ENCODE peak calls at places on chromosome 13, in four cellular contexts. One of them, this sample, is unnamed.

GRCh38 chr13:58773280-58773859 is 1141.8 kb downstream of the PCDH17 start:
- DNase-seq in heart right ventricle: no peak
- DNase-seq in fibroblast of the aortic adventitia: no peak
- DNase-seq in left ventricle myocardium inferior: no peak
- DNase-seq in this sample: no peak

GRCh38 chr13:66995366-66995663 is 234.8 kb downstream of the PCDH9 start:
- DNase-seq in heart right ventricle: no peak
- DNase-seq in fibroblast of the aortic adventitia: no peak
- DNase-seq in left ventricle myocardium inferior: no peak
- DNase-seq in this sample: no peak

GRCh38 chr13:65468628-65469027 is 1761.5 kb downstream of the PCDH9 start:
- DNase-seq in heart right ventricle: no peak
- DNase-seq in fibroblast of the aortic adventitia: peak; percentile 59
- DNase-seq in left ventricle myocardium inferior: no peak
- DNase-seq in this sample: no peak

GRCh38 chr13:65985632-65986031 is 1244.5 kb downstream of the PCDH9 start:
- DNase-seq in heart right ventricle: no peak
- DNase-seq in fibroblast of the aortic adventitia: no peak
- DNase-seq in left ventricle myocardium inferior: no peak
- DNase-seq in this sample: peak; percentile 30

GRCh38 chr13:31674056-31674455 is 65.3 kb upstream of the RXFP2 start:
- DNase-seq in heart right ventricle: no peak
- DNase-seq in fibroblast of the aortic adventitia: peak; percentile 56
- DNase-seq in left ventricle myocardium inferior: no peak
- DNase-seq in this sample: no peak

GRCh38 chr13:113298001-113298945 is 1.2 kb downstream of the LAMP1 start:
- DNase-seq in heart right ventricle: no peak
- DNase-seq in fibroblast of the aortic adventitia: peak; percentile 14
- DNase-seq in left ventricle myocardium inferior: no peak
- DNase-seq in this sample: peak; percentile 86

GRCh38 chr13:37657134-37657533 is 58.6 kb upstream of the POSTN start:
- DNase-seq in heart right ventricle: no peak
- DNase-seq in fibroblast of the aortic adventitia: peak; percentile 82
- DNase-seq in left ventricle myocardium inferior: no peak
- DNase-seq in this sample: peak; percentile 61

GRCh38 chr13:71798723-71799122 is 68.3 kb downstream of the DACH1 start:
- DNase-seq in heart right ventricle: no peak
- DNase-seq in fibroblast of the aortic adventitia: no peak
- DNase-seq in left ventricle myocardium inferior: no peak
- DNase-seq in this sample: no peak

GRCh38 chr13:72120632-72121031 is 253.6 kb upstream of the DACH1 start:
- DNase-seq in heart right ventricle: no peak
- DNase-seq in fibroblast of the aortic adventitia: no peak
- DNase-seq in left ventricle myocardium inferior: no peak
- DNase-seq in this sample: no peak

GRCh38 chr13:26880741-26881140 is 120.2 kb upstream of the GPR12 start:
- DNase-seq in heart right ventricle: no peak
- DNase-seq in fibroblast of the aortic adventitia: no peak
- DNase-seq in left ventricle myocardium inferior: no peak
- DNase-seq in this sample: no peak
- H3K4me3 ChIP-seq in heart right ventricle: no peak overlapping the region
- H3K4me3 ChIP-seq in fibroblast of the aortic adventitia: peak overlapping the region; percentile 17
- H3K4me3 ChIP-seq in left ventricle myocardium inferior: no peak overlapping the region
- H3K4me3 ChIP-seq in this sample: no peak overlapping the region

GRCh38 chr13:102830646-102831045 is 15.2 kb upstream of the ERCC5 start:
- DNase-seq in heart right ventricle: no peak
- DNase-seq in fibroblast of the aortic adventitia: peak; percentile 39
- DNase-seq in left ventricle myocardium inferior: no peak
- DNase-seq in this sample: no peak

GRCh38 chr13:102825400-102825799 is 20.4 kb upstream of the ERCC5 start:
- DNase-seq in heart right ventricle: no peak
- DNase-seq in fibroblast of the aortic adventitia: no peak
- DNase-seq in left ventricle myocardium inferior: no peak
- DNase-seq in this sample: peak; percentile 29

GRCh38 chr13:102825921-102826706 is 19.7 kb upstream of the ERCC5 start:
- DNase-seq in heart right ventricle: no peak
- DNase-seq in fibroblast of the aortic adventitia: peak; percentile 97
- DNase-seq in left ventricle myocardium inferior: no peak
- DNase-seq in this sample: peak; percentile 90
- TF ChIP-seq CTCF in heart right ventricle: no peak
- TF ChIP-seq CTCF in fibroblast of the aortic adventitia: no peak
- TF ChIP-seq CTCF in left ventricle myocardium inferior: no peak
- TF ChIP-seq CTCF in this sample: peak; percentile 8

GRCh38 chr13:106378263-106378662 is 157.2 kb downstream of the EFNB2 start:
- DNase-seq in heart right ventricle: no peak
- DNase-seq in fibroblast of the aortic adventitia: no peak
- DNase-seq in left ventricle myocardium inferior: no peak
- DNase-seq in this sample: no peak
- H3K4me3 ChIP-seq in heart right ventricle: no peak overlapping the region
- H3K4me3 ChIP-seq in fibroblast of the aortic adventitia: no peak overlapping the region
- H3K4me3 ChIP-seq in left ventricle myocardium inferior: no peak overlapping the region
- H3K4me3 ChIP-seq in this sample: no peak overlapping the region

GRCh38 chr13:27955192-27955591 is 13.9 kb downstream of the CDX2 start:
- DNase-seq in heart right ventricle: no peak
- DNase-seq in fibroblast of the aortic adventitia: no peak
- DNase-seq in left ventricle myocardium inferior: no peak
- DNase-seq in this sample: no peak
- TF ChIP-seq CTCF in heart right ventricle: no peak
- TF ChIP-seq CTCF in fibroblast of the aortic adventitia: no peak
- TF ChIP-seq CTCF in left ventricle myocardium inferior: no peak
- TF ChIP-seq CTCF in this sample: no peak

DNA sequence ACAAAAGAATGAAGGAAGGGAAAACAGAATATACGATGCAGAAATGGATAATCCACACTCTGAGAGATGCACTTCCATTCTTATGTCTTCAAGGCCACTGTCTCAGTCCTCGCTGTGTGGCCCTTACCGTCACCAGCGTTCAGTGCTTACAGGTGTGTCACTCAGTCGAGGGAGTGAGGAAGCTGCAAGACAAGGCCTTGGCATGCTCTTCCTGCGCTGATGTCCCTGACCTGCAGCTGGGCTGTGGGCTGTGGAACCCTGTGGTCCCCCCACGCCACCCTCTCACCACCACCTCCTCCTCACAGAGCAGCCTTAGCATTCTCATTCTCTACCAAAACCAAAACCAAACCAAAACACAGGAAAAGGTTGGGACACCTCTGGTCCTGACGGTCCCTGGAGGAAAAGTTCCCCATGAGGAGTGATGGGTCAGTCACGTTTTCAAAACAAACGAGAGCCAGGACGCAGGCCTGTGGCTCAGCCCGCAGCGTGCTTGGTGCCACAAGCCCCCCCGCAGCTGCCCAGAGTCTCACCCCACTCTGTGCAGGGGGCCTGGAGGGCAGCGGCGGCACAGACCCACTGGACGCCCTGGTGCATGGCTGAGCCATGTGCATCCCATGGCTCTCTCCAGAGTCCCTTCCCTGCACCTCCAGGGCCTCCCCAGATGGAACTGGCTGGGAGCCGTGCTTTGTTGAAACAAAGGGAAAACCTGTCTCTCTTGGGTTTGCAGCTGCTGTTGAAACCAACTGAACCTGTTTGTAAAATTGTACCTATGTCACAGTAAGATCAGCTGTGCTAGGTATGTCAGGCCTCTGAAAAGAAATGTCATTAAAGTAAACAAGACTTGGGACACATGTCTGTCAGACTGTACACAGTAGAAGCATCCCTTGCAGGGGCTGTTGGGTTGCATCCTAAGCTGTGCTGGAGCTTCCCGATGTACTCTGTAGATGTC is 48.3 kb upstream of the GPR183 start:
- DNase-seq in heart right ventricle: no peak
- DNase-seq in fibroblast of the aortic adventitia: no peak
- DNase-seq in left ventricle myocardium inferior: no peak
- DNase-seq in this sample: no peak
- H3K4me3 ChIP-seq in heart right ventricle: peak overlapping the region; percentile 25
- H3K4me3 ChIP-seq in fibroblast of the aortic adventitia: no peak overlapping the region
- H3K4me3 ChIP-seq in left ventricle myocardium inferior: peak overlapping the region; percentile 51
- H3K4me3 ChIP-seq in this sample: no peak overlapping the region

GRCh38 chr13:100534911-100535310 is 53.7 kb downstream of the GGACT start:
- DNase-seq in heart right ventricle: no peak
- DNase-seq in fibroblast of the aortic adventitia: peak; percentile 2
- DNase-seq in left ventricle myocardium inferior: no peak
- DNase-seq in this sample: no peak

GRCh38 chr13:100535401-100536135 is 53.0 kb downstream of the GGACT start:
- DNase-seq in heart right ventricle: no peak
- DNase-seq in fibroblast of the aortic adventitia: peak; percentile 76
- DNase-seq in left ventricle myocardium inferior: no peak
- DNase-seq in this sample: no peak

GRCh38 chr13:100537486-100537885 is 51.1 kb downstream of the GGACT start:
- DNase-seq in heart right ventricle: no peak
- DNase-seq in fibroblast of the aortic adventitia: no peak
- DNase-seq in left ventricle myocardium inferior: no peak
- DNase-seq in this sample: no peak

GRCh38 chr13:100537951-100538462 is 50.6 kb downstream of the GGACT start:
- DNase-seq in heart right ventricle: no peak
- DNase-seq in fibroblast of the aortic adventitia: no peak
- DNase-seq in left ventricle myocardium inferior: no peak
- DNase-seq in this sample: no peak

DNA sequence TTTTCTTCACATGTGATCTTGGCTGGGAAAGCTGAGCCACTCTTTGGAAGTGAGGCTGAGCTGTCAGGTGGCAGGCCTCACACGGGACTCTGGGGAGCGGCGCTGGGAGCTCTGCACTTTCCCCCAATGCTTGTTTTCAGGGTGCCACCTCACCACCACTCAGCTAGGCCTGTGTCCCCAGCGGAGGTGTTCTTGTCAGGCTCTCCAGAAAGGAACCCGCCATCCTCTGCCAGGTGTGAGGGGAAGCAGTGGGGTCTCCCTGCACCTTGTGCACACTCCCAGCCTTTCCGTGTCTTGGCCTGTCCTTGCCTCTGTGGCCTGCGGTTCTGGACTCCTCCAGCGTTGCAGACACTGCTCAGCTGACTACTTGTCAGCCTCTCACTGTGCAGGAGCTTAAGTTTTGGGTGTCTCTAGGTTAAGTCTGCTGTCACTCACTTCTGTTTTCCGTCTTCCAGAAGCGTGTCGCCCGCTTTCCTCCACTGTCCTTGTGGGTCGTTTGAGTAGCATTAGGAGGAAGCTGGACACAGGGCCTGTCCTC is 51.9 kb downstream of the GGACT start:
- DNase-seq in heart right ventricle: no peak
- DNase-seq in fibroblast of the aortic adventitia: no peak
- DNase-seq in left ventricle myocardium inferior: no peak
- DNase-seq in this sample: no peak
- TF ChIP-seq CTCF in heart right ventricle: no peak
- TF ChIP-seq CTCF in fibroblast of the aortic adventitia: no peak
- TF ChIP-seq CTCF in left ventricle myocardium inferior: no peak
- TF ChIP-seq CTCF in this sample: no peak

GRCh38 chr13:20474515-20474914 is 51.1 kb downstream of the CRYL1 start:
- DNase-seq in heart right ventricle: no peak
- DNase-seq in fibroblast of the aortic adventitia: no peak
- DNase-seq in left ventricle myocardium inferior: no peak
- DNase-seq in this sample: no peak
- H3K4me3 ChIP-seq in heart right ventricle: no peak overlapping the region
- H3K4me3 ChIP-seq in fibroblast of the aortic adventitia: no peak overlapping the region
- H3K4me3 ChIP-seq in left ventricle myocardium inferior: no peak overlapping the region
- H3K4me3 ChIP-seq in this sample: no peak overlapping the region